ENCODE peak calls at places on chromosomes 11 and 22, in four cellular contexts. One of them, this sample, is unnamed.
A peak's percentile ranks its signal among the peaks of the same experiment; 100 is the strongest.

GRCh38 chr11:62796281-62796680 is 4.5 kb upstream of the TMEM223 start:
- DNase-seq in nucleus accumbens: no peak
- DNase-seq in astrocyte of the cerebellum: no peak
- DNase-seq in neural progenitor cell: no peak
- DNase-seq in this sample: no peak

GRCh38 chr22:41048791-41049717 is 43.3 kb upstream of the EP300 start:
- DNase-seq in astrocyte of the cerebellum: peak; percentile 23
- DNase-seq in neural progenitor cell: peak; percentile 74
- DNase-seq in nucleus accumbens: no peak
- DNase-seq in this sample: peak; percentile 45

GRCh38 chr11:45414082-45414481 is 127.9 kb upstream of the SYT13 start:
- DNase-seq in neural progenitor cell: peak; percentile 41
- DNase-seq in nucleus accumbens: no peak
- DNase-seq in astrocyte of the cerebellum: no peak
- DNase-seq in this sample: no peak

GRCh38 chr22:35656284-35656752 is 8.1 kb downstream of the APOL6 start:
- DNase-seq in neural progenitor cell: no peak
- DNase-seq in astrocyte of the cerebellum: no peak
- DNase-seq in nucleus accumbens: no peak
- DNase-seq in this sample: no peak

GRCh38 chr11:118621071-118621815 is 13.8 kb downstream of the PHLDB1 start:
- DNase-seq in nucleus accumbens: peak; percentile 42
- DNase-seq in astrocyte of the cerebellum: peak; percentile 73
- DNase-seq in neural progenitor cell: peak; percentile 89
- DNase-seq in this sample: peak; percentile 87

GRCh38 chr22:28246392-28246791 is 327.3 kb upstream of the PITPNB start:
- DNase-seq in nucleus accumbens: no peak
- DNase-seq in neural progenitor cell: no peak
- DNase-seq in astrocyte of the cerebellum: peak; percentile 85
- DNase-seq in this sample: no peak

GRCh38 chr11:30349885-30350284 is 27.0 kb downstream of the ARL14EP start:
- DNase-seq in astrocyte of the cerebellum: no peak
- DNase-seq in nucleus accumbens: no peak
- DNase-seq in neural progenitor cell: no peak
- DNase-seq in this sample: no peak

GRCh38 chr11:132052904-132053303 is 682.5 kb downstream of the NTM start:
- DNase-seq in neural progenitor cell: no peak
- DNase-seq in astrocyte of the cerebellum: no peak
- DNase-seq in nucleus accumbens: no peak
- DNase-seq in this sample: no peak

GRCh38 chr11:68373810-68374501 is 61.6 kb downstream of the LRP5 start:
- DNase-seq in neural progenitor cell: peak; percentile 22
- DNase-seq in nucleus accumbens: no peak
- DNase-seq in astrocyte of the cerebellum: no peak
- DNase-seq in this sample: peak; percentile 56

GRCh38 chr11:67484847-67485311 is 2.1 kb downstream of the AIP start:
- DNase-seq in neural progenitor cell: no peak
- DNase-seq in nucleus accumbens: no peak
- DNase-seq in astrocyte of the cerebellum: no peak
- DNase-seq in this sample: peak; percentile 28

This sample was measured in head of caudate nucleus.